ENCODE peak calls at places on chromosome 5, in five cellular contexts. Z, X, Y, G and T are unnamed samples. For H3K9me3, the result is how much of the 10 kb centered on the place peaks cover.

GRCh38 chr5:127961764-127962148 is 121.8 kb upstream of the SLC12A2 start:
- DNase-seq in Z (no peak), X (no peak), Y (no peak), G (peak), T (no peak)

GRCh38 chr5:7849531-7850240 is 1.2 kb downstream of the CFAP90 start:
- DNase-seq in Z (no peak), X (peak), Y (no peak), G (no peak), T (no peak)

GRCh38 chr5:170162631-170163321 is 57.1 kb downstream of the FOXI1 start:
- DNase-seq in Z (no peak), X (no peak), Y (no peak), G (no peak), T (no peak)

GRCh38 chr5:81761270-81761669 is 10.4 kb upstream of the SSBP2 start:
- DNase-seq in Z (no peak), X (no peak), Y (no peak), G (no peak), T (no peak)

GRCh38 chr5:2670856-2671404 is 80.5 kb downstream of the IRX2 start:
- DNase-seq in Z (no peak), X (no peak), Y (no peak), G (no peak), T (no peak)

GRCh38 chr5:320524-321232 is 836 bp upstream of the AHRR start:
- DNase-seq in Z (no peak), X (no peak), Y (no peak), G (no peak), T (no peak)

GRCh38 chr5:83846601-83847000 is 125.9 kb upstream of the HAPLN1 start:
- DNase-seq in Z (no peak), X (no peak), Y (no peak), G (no peak), T (no peak)

GRCh38 chr5:120082316-120083068 is 381.6 kb upstream of the PRR16 start:
- DNase-seq in Z (no peak), X (no peak), Y (no peak), G (no peak), T (no peak)

GRCh38 chr5:157516016-157516415 is 56.0 kb downstream of the NIPAL4 start:
- DNase-seq in Z (no peak), X (no peak), Y (no peak), G (no peak), T (no peak)

GRCh38 chr5:173395257-173395932 is 67.2 kb upstream of the STC2 start:
- DNase-seq in Z (no peak), X (no peak), Y (no peak), G (no peak), T (no peak)

GRCh38 chr5:76789991-76790571 is 28.7 kb upstream of the F2RL1 start:
- DNase-seq in Z (no peak), X (no peak), Y (no peak), G (no peak), T (no peak)

GRCh38 chr5:76813982-76814562 is 4.8 kb upstream of the F2RL1 start:
- DNase-seq in Z (no peak), X (no peak), Y (no peak), G (no peak), T (no peak)

GRCh38 chr5:97041239-97041638 is 101.2 kb downstream of the LIX1 start:
- DNase-seq in Z (no peak), X (no peak), Y (no peak), G (no peak), T (no peak)

GRCh38 chr5:66239034-66239433 is 94.9 kb downstream of the SREK1 start:
- DNase-seq in Z (no peak), X (no peak), Y (no peak), G (no peak), T (no peak)

GRCh38 chr5:156497816-156498215 is 170.9 kb downstream of the SGCD start:
- DNase-seq in Z (no peak), X (no peak), Y (no peak), G (no peak), T (no peak)

GRCh38 chr5:158641016-158641415 is 458.7 kb downstream of the EBF1 start:
- DNase-seq in Z (no peak), X (no peak), Y (no peak), G (no peak), T (no peak)

GRCh38 chr5:119928974-119929373 is 299.6 kb downstream of the FAM170A start:
- DNase-seq in Z (no peak), X (no peak), Y (no peak), G (no peak), T (no peak)

GRCh38 chr5:53913941-53914340 is 353.5 kb downstream of the NDUFS4 start:
- DNase-seq in Z (no peak), X (no peak), Y (no peak), G (no peak), T (no peak)

GRCh38 chr5:53922508-53923498 is 362.4 kb downstream of the NDUFS4 start:
- DNase-seq in Z (no peak), X (no peak), Y (no peak), G (no peak), T (no peak)

GRCh38 chr5:53915120-53915519 is 354.7 kb downstream of the NDUFS4 start:
- DNase-seq in Z (no peak), X (no peak), Y (no peak), G (no peak), T (no peak)

DNA sequence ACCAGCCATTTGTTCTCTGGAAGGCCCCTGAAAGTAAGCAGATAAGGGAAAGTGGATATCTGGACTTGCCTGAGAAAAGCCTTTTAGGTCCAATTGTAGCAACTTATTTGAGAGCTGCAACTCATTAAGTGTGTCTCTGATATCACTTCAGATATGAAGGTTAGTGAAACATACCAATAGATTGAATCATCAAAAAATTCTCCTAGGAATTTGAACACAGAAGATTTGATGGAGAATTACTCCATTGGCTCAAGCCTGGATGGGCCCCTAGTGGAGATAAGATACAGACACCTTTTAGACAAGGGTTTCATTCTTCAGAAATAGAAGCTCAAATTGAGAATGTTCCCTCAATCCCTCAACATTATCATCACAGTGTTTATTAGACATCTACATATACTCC is 356.7 kb downstream of the NDUFS4 start:
- DNase-seq in Z (no peak), X (no peak), Y (no peak), G (no peak), T (no peak)
- TF ChIP-seq CTCF in Z (no peak), X (no peak), Y (no peak), G (no peak), T (no peak)

GRCh38 chr5:150989695-150990094 is 30.7 kb upstream of the GPX3 start:
- DNase-seq in Z (no peak), X (no peak), Y (no peak), G (no peak), T (no peak)
- H3K9me3 ChIP-seq in Z (under half), X (under half), Y (under half), G (under half), T (under half)

GRCh38 chr5:135319928-135320606 is 79.0 kb downstream of the MACROH2A1 start:
- DNase-seq in Z (no peak), X (no peak), Y (no peak), G (no peak), T (no peak)
- TF ChIP-seq CTCF in Z (no peak), X (no peak), Y (no peak), G (no peak), T (no peak)

GRCh38 chr5:125440905-125441304 is 694.5 kb upstream of the ZNF608 start:
- DNase-seq in Z (no peak), X (no peak), Y (no peak), G (no peak), T (no peak)
- H3K9me3 ChIP-seq in Z (under half), X (under half), Y (under half), G (under half), T (under half)

GRCh38 chr5:136799806-136800372 is 434.5 kb upstream of the TRPC7 start:
- DNase-seq in Z (no peak), X (no peak), Y (no peak), G (no peak), T (no peak)
- TF ChIP-seq CTCF in Z (no peak), X (no peak), Y (no peak), G (no peak), T (no peak)